ENCODE peak calls at places on chromosomes 5 and 9, in seven cellular contexts. W, V, Q, B, E, R and H are unnamed samples.

GRCh38 chr5:76337949-76338589 is 65.0 kb upstream of the IQGAP2 start:
- DNase-seq in W (peak; percentile 65), V (peak; percentile 65), Q (peak; percentile 42), B (no peak), E (peak; percentile 35), R (no peak), H (peak; percentile 62)

GRCh38 chr9:70291446-70291845 is 32.7 kb downstream of the SMC5 start:
- DNase-seq in W (no peak), V (no peak), Q (no peak), B (no peak), E (no peak), R (no peak), H (no peak)

GRCh38 chr9:98087420-98088354 is 31.2 kb downstream of the NANS start:
- DNase-seq in W (peak; percentile 55), V (no peak), Q (peak; percentile 81), B (peak; percentile 46), E (no peak), R (no peak), H (peak; percentile 59)

GRCh38 chr9:104386425-104387069 is 117.5 kb upstream of the OR13F1 start:
- DNase-seq in W (peak; percentile 52), V (peak; percentile 22), Q (peak; percentile 65), B (no peak), E (no peak), R (no peak), H (no peak)

GRCh38 chr9:136955202-136955942 is 3.3 kb downstream of the LCN12 start:
- DNase-seq in W (no peak), V (no peak), Q (no peak), B (no peak), E (no peak), R (no peak), H (peak; percentile 66)

GRCh38 chr5:1888541-1889251 is 6.0 kb upstream of the IRX4 start:
- DNase-seq in W (no peak), V (no peak), Q (no peak), B (no peak), E (no peak), R (no peak), H (no peak)

GRCh38 chr5:157912621-157913325 is 53.8 kb upstream of the CLINT1 start:
- DNase-seq in W (no peak), V (no peak), Q (no peak), B (no peak), E (no peak), R (no peak), H (no peak)

GRCh38 chr9:134231767-134232166 is 67.4 kb upstream of the RNU6ATAC start:
- DNase-seq in W (no peak), V (no peak), Q (no peak), B (no peak), E (no peak), R (no peak), H (no peak)

GRCh38 chr9:109063765-109064164 is 50.5 kb upstream of the CTNNAL1 start:
- DNase-seq in W (peak; percentile 57), V (peak; percentile 8), Q (peak; percentile 53), B (no peak), E (no peak), R (no peak), H (no peak)

GRCh38 chr5:111741270-111741669 is 15.7 kb downstream of the NREP start:
- DNase-seq in W (no peak), V (no peak), Q (peak; percentile 67), B (no peak), E (no peak), R (no peak), H (no peak)

GRCh38 chr5:25970906-25971489 is 1067.4 kb downstream of the CDH9 start:
- DNase-seq in W (no peak), V (no peak), Q (no peak), B (no peak), E (no peak), R (no peak), H (no peak)

GRCh38 chr9:12813960-12814876 is 39.4 kb downstream of the LURAP1L start:
- DNase-seq in W (no peak), V (peak; percentile 97), Q (peak; percentile 99), B (peak; percentile 11), E (peak; percentile 65), R (peak; percentile 86), H (peak; percentile 37)

GRCh38 chr9:16626577-16627130 is 243.8 kb downstream of the BNC2 start:
- DNase-seq in W (peak; percentile 33), V (no peak), Q (peak; percentile 93), B (no peak), E (no peak), R (peak; percentile 66), H (no peak)

GRCh38 chr9:128654481-128654880 is 2.2 kb downstream of the DYNC2I2 start:
- DNase-seq in W (no peak), V (no peak), Q (no peak), B (no peak), E (no peak), R (no peak), H (no peak)

GRCh38 chr9:133023117-133023890 is 7.5 kb upstream of the GTF3C5 start:
- DNase-seq in W (no peak), V (no peak), Q (peak; percentile 27), B (no peak), E (no peak), R (no peak), H (no peak)

GRCh38 chr9:86700601-86701000 is 246.7 kb downstream of the GAS1 start:
- DNase-seq in W (no peak), V (no peak), Q (peak; percentile 66), B (peak; percentile 64), E (no peak), R (peak; percentile 85), H (peak; percentile 68)

GRCh38 chr5:119238265-119239118 is 117.3 kb upstream of the TNFAIP8 start:
- DNase-seq in W (no peak), V (no peak), Q (no peak), B (no peak), E (no peak), R (no peak), H (no peak)

GRCh38 chr5:151234476-151235238 is 10.8 kb upstream of the CCDC69 start:
- DNase-seq in W (no peak), V (no peak), Q (peak; percentile 39), B (peak; percentile 70), E (peak; percentile 72), R (peak; percentile 89), H (peak; percentile 84)
- H3K27ac ChIP-seq in W (peak overlapping the region; percentile 82), V (no peak overlapping the region), Q (no peak overlapping the region), B (peak overlapping the region; percentile 82), E (peak overlapping the region; percentile 67), R (peak overlapping the region; percentile 78), H (peak overlapping the region; percentile 49)

DNA sequence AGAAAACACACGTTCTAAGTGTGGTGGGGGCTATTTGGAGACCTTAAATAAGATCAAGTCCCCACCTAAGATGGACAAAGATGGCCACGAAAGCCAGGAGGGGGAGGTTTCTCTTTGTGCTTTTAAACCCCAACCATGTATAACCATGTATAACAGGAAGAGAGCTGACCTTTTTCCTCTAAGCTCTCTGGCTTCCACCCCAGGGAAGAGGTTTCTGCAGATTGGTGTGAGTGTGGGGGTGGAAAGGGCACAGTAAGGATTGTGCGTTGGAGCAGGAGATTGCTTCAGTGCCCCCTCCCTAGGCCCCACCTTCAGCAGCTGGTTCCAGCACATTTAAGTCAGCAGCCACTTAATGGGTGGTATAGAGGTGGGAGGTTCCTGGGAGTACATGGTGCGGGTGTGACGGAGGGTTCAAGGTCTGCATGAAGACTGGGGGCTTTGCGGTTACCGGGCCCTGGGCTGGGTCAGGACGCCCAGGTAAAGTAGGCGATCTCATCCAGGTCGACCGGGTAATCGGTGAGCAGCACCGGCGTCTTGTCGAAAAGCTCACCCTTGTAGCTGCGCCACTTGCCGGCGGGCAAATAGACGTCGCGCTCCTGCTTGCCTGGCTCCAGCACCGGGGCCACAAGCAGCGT is 6.2 kb downstream of the MYORG start:
- DNase-seq in W (no peak), V (no peak), Q (no peak), B (no peak), E (no peak), R (peak; percentile 54), H (no peak)
- H3K4me3 ChIP-seq in W (no peak overlapping the region), V (no peak overlapping the region), Q (peak overlapping the region; percentile 68), B (no peak overlapping the region), E (peak overlapping the region; percentile 24), R (no peak overlapping the region), H (no peak overlapping the region)

DNA sequence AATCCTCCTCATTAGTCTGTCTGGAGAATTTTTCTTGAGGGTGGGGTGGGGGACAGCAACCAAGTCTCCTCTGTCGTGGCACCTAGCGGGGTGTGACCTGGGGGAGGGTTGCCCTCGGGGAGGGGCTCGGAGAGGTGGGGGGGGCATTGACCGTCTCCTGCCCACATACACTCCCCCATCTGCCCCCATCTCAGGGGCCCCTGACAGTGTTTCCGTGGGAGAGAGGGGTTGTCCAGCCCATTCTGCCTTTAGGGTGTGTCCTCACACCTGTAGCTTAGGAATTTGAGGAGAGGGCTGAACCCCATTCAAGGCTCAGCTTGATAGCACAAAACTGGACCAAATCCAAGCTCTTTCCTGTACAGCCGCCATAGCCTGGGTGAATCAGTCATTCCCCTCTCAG is 5.9 kb upstream of the CXXC5 start:
- DNase-seq in W (no peak), V (no peak), Q (no peak), B (no peak), E (no peak), R (no peak), H (no peak)
- H3K27ac ChIP-seq in W (no peak overlapping the region), V (no peak overlapping the region), Q (no peak overlapping the region), B (no peak overlapping the region), E (peak overlapping the region; percentile 79), R (no peak overlapping the region), H (no peak overlapping the region)

GRCh38 chr5:181283347-181283746 is 22.4 kb upstream of the TRIM52 start:
- DNase-seq in W (no peak), V (no peak), Q (no peak), B (no peak), E (no peak), R (no peak), H (no peak)

GRCh38 chr5:181282874-181283273 is 21.9 kb upstream of the TRIM52 start:
- DNase-seq in W (no peak), V (no peak), Q (no peak), B (no peak), E (no peak), R (no peak), H (no peak)

GRCh38 chr5:181281984-181282316 is 21.0 kb upstream of the TRIM52 start:
- DNase-seq in W (no peak), V (no peak), Q (no peak), B (no peak), E (no peak), R (no peak), H (no peak)

GRCh38 chr5:181280251-181280762 is 19.4 kb upstream of the TRIM52 start:
- DNase-seq in W (no peak), V (no peak), Q (no peak), B (no peak), E (no peak), R (no peak), H (no peak)

DNA sequence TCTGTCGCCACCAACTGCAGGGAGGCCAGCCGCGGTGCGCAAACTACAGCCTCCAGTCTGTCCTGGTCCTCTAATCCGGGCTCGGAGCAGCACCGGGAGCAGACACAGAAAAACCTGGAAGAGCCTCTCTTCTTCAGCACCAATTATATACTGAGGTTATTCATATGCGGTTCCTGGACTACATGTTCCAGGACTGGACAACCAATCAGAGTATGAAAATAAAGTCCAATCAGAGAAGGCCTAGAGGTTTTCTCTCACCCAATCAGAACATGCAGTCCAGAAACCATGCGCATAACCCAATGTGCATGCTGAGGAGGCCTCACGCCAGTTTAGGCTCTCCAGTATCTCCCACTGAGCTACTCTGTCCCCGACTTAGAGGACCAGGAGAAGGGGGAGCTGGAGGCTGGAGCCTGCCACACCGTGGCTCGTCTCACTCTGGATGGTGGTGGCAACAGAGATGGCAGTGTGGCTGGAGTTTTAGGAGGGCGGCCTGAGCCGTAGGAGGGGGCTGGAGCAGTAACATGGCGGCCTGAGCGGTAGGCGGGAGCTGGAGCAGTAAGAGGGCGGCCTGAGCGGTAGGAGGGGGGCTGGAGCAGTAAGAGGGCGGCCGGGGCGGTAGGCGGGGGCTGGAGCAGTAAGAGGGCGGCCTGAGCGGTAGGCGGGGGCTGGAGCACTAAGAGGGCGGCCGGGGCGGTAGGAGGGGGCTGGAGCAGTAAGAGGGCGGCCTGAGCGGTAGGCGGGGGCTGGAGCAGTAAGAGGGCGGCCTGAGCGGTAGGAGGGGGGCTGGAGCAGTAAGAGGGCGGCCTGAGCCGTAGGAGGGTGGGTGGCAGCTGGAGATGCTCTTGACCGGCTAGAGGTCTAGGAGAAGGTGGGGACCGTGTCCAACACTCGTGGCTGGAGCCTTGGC is 20.4 kb upstream of the TRIM52 start:
- DNase-seq in W (peak; percentile 89), V (no peak), Q (no peak), B (no peak), E (no peak), R (no peak), H (no peak)
- H3K4me3 ChIP-seq in W (peak overlapping the region; percentile 43), V (no peak overlapping the region), Q (no peak overlapping the region), B (no peak overlapping the region), E (no peak overlapping the region), R (no peak overlapping the region), H (no peak overlapping the region)